ENCODE peak calls at places on chromosomes 4 and X, in seven cellular contexts. Y is tibial artery, X is cardiac muscle cell, B is mammary epithelial cell, S is upper lobe of right lung, G is dorsolateral prefrontal cortex, D is astrocyte of the spinal cord. L is an unnamed sample.
A peak's percentile ranks its signal among the peaks of the same experiment; 100 is the strongest.

GRCh38 chrX:2647627-2648026 is 43.5 kb upstream of the CD99 start:
- DNase-seq in Y (no peak), X (no peak), B (no peak), S (no peak), G (no peak), D (no peak), L (no peak)

GRCh38 chrX:9341305-9342201 is 123.3 kb upstream of the TBL1X start:
- DNase-seq in Y (no peak), X (peak; percentile 65), B (no peak), S (peak; percentile 79), G (no peak), D (peak; percentile 55), L (peak; percentile 76)

GRCh38 chr4:97073194-97073593 is 1070.1 kb downstream of the STPG2 start:
- DNase-seq in Y (no peak), X (no peak), B (no peak), S (no peak), G (no peak), D (peak; percentile 32), L (no peak)

GRCh38 chr4:39179681-39180080 is 2.6 kb upstream of the WDR19 start:
- DNase-seq in Y (no peak), X (no peak), B (no peak), S (no peak), G (no peak), D (no peak), L (no peak)

GRCh38 chr4:118814054-118814453 is 21.9 kb downstream of the SEC24D start:
- DNase-seq in Y (no peak), X (no peak), B (no peak), S (no peak), G (no peak), D (no peak), L (no peak)

GRCh38 chr4:122922877-122923511 is 597 bp upstream of the NUDT6 start:
- DNase-seq in Y (peak; percentile 82), X (peak; percentile 89), B (peak; percentile 81), S (peak; percentile 90), G (peak; percentile 91), D (peak; percentile 88), L (peak; percentile 84)

GRCh38 chr4:99483636-99484035 is 27.2 kb upstream of the C4orf17 start:
- DNase-seq in Y (no peak), X (no peak), B (no peak), S (no peak), G (no peak), D (no peak), L (no peak)

GRCh38 chr4:138835833-138836521 is 179.6 kb upstream of the NOCT start:
- DNase-seq in Y (no peak), X (peak; percentile 31), B (peak; percentile 29), S (no peak), G (no peak), D (peak; percentile 23), L (no peak)

GRCh38 chr4:1058997-1059665 is 47.7 kb downstream of the FGFRL1 start:
- DNase-seq in Y (no peak), X (no peak), B (no peak), S (peak; percentile 60), G (peak; percentile 29), D (no peak), L (no peak)

GRCh38 chrX:33741807-33742206 is 390.3 kb downstream of the FAM47A start:
- DNase-seq in Y (no peak), X (no peak), B (no peak), S (no peak), G (no peak), D (no peak), L (no peak)

GRCh38 chr4:57308301-57308700 is 198.1 kb upstream of the IGFBP7 start:
- DNase-seq in Y (no peak), X (no peak), B (no peak), S (no peak), G (no peak), D (no peak), L (no peak)

GRCh38 chr4:168908859-168909390 is 101.1 kb downstream of the CBR4 start:
- DNase-seq in Y (no peak), X (peak; percentile 17), B (no peak), S (no peak), G (no peak), D (no peak), L (no peak)

GRCh38 chr4:123904882-123905281 is 508.3 kb downstream of the SPRY1 start:
- DNase-seq in Y (no peak), X (no peak), B (no peak), S (no peak), G (no peak), D (no peak), L (no peak)

GRCh38 chr4:95092762-95093161 is 335.0 kb downstream of the BMPR1B start:
- DNase-seq in Y (no peak), X (no peak), B (no peak), S (no peak), G (no peak), D (peak; percentile 14), L (no peak)

GRCh38 chr4:84051728-84052127 is 447.4 kb downstream of the NKX6-1 start:
- DNase-seq in Y (no peak), X (no peak), B (no peak), S (no peak), G (no peak), D (no peak), L (no peak)

DNA sequence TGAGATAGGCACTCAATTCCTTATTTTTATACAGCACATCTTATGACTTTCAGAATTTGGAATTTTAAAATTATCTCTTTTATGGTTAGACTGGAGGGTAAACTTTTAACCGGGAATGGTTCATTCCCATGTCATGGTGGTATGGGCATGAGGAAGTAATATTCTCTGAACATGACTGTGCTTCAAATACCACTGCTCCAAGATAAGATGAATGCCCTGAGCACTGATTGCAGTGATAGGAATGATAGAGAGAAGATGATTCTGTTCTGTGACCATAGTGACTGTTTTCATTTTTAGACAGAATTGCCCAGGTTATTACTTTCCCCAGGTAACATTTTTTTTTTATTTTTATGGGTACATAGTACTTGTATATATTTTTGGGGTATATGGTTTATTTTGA is 187.4 kb downstream of the ATOH1 start:
- DNase-seq in Y (no peak), X (no peak), B (no peak), S (no peak), G (no peak), D (no peak), L (no peak)
- TF ChIP-seq CTCF in Y (no peak), X (no peak), B (no peak), S (no peak), G (no peak), D (no peak), L (no peak)

GRCh38 chr4:181618896-181619295 is 624.3 kb upstream of the TENM3 start:
- DNase-seq in Y (no peak), X (no peak), B (no peak), S (no peak), G (no peak), D (no peak), L (no peak)
- TF ChIP-seq CTCF in Y (no peak), X (no peak), B (no peak), S (no peak), G (no peak), D (no peak), L (no peak)

DNA sequence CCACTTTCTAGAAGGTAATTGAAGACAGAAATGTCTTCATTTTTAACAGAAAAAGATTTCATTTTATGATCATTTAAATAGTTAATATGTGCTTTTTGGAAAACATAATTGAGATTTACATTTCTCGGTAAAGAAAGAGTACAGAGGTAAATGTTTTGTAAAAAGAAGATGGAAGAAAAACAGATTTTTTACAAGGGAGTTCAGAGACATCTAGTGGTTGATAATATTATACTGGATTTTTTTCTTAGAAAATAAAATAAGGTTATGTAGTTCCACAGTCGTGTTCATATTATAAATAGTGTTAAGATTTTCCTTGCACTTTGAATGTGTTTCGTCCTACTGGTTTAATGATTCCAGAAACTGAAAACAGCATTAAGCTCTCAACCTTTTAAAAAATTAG is 60.6 kb downstream of the SMARCA1 start:
- DNase-seq in Y (no peak), X (no peak), B (no peak), S (no peak), G (no peak), D (no peak), L (no peak)
- TF ChIP-seq CTCF in Y (no peak), X (peak; percentile 11), B (peak; percentile 21), S (no peak), G (peak; percentile 54), D (no peak), L (no peak)

DNA sequence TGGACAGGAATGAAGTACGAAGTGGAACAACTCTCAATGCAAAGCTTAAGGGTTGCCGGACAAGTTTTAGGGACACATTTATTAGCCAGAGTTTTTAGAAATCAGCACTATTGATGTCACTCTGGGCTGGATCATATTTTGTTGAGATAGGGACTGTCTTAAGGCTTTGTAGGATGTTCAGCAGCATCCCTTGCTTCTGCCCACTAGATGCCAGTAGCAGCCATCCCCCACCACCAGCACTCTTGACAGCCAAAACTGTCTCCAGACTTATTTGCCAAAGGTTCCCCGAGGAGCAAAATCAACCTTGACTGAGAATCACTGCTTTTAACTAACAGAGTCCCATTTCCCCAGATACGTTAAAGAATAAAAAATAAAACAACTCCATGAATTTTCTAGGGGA is 1497.3 kb downstream of the STIM2 start:
- DNase-seq in Y (no peak), X (peak; percentile 36), B (peak; percentile 26), S (no peak), G (no peak), D (no peak), L (no peak)
- TF ChIP-seq CTCF in Y (no peak), X (peak; percentile 35), B (peak; percentile 64), S (no peak), G (peak; percentile 33), D (peak; percentile 23), L (no peak)

DNA sequence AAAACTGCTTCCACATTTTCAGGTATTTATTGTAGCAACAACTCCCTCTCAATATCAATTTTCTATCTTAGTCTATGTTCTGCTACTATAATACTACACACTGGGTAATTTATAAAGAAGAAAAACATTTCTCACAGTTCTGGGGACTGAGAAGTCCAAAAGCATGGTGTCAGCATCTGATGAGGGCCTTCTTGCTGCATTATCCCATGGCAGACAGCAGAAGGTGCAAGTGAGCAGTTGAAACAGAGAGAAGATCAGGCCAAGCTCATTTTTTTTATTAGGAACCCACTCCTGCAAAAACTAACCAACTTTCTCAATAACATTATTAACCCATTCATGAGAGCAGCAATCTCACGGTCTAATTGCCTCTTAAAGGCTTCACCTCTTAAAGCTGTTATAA is 376.0 kb downstream of the RAB28 start:
- DNase-seq in Y (no peak), X (no peak), B (no peak), S (no peak), G (no peak), D (no peak), L (no peak)
- TF ChIP-seq CTCF in Y (no peak), X (no peak), B (peak; percentile 8), S (no peak), G (no peak), D (no peak), L (no peak)

GRCh38 chr4:13430834-13431568 is 53.1 kb downstream of the RAB28 start:
- DNase-seq in Y (no peak), X (no peak), B (no peak), S (no peak), G (no peak), D (no peak), L (no peak)
- TF ChIP-seq CTCF in Y (no peak), X (peak; percentile 18), B (peak; percentile 51), S (peak; percentile 12), G (no peak), D (peak; percentile 22), L (peak; percentile 5)